ENCODE peak calls at places on chromosomes 6 and 20, in six cellular contexts. P is glomerular endothelial cell, R is HT1080, C is NCI-H2081, L is iPS-NIHi11, H is GM06990. W is an unnamed sample.

GRCh38 chr6:112311950-112312547 is 35.1 kb upstream of the RFPL4B start:
- DNase-seq in P (no peak), R (peak; percentile 45), C (peak; percentile 8), L (peak; percentile 58), H (no peak), W (no peak)

GRCh38 chr6:33724281-33725023 is 13.0 kb upstream of the UQCC2 start:
- DNase-seq in P (no peak), R (no peak), C (no peak), L (no peak), H (no peak), W (no peak)

GRCh38 chr20:50783903-50784302 is 11.0 kb upstream of the BCAS4 start:
- DNase-seq in P (no peak), R (no peak), C (no peak), L (no peak), H (no peak), W (no peak)

GRCh38 chr6:12354499-12354898 is 64.3 kb downstream of the EDN1 start:
- DNase-seq in P (peak; percentile 54), R (no peak), C (no peak), L (peak; percentile 74), H (peak; percentile 40), W (peak; percentile 82)

GRCh38 chr20:63961664-63962425 is 5.6 kb upstream of the UCKL1 start:
- DNase-seq in P (no peak), R (no peak), C (no peak), L (no peak), H (no peak), W (no peak)

GRCh38 chr6:166646716-166647115 is 19.7 kb upstream of the RPS6KA2 start:
- DNase-seq in P (no peak), R (no peak), C (no peak), L (no peak), H (no peak), W (no peak)

GRCh38 chr6:8172510-8172909 is 70.2 kb upstream of the EEF1E1 start:
- DNase-seq in P (no peak), R (no peak), C (no peak), L (no peak), H (no peak), W (no peak)

GRCh38 chr20:4720977-4721349 is 746 bp upstream of the PRND start:
- DNase-seq in P (no peak), R (no peak), C (no peak), L (no peak), H (no peak), W (no peak)

GRCh38 chr20:19047951-19048296 is 164.5 kb upstream of the SLC24A3 start:
- DNase-seq in P (no peak), R (no peak), C (no peak), L (no peak), H (no peak), W (no peak)

GRCh38 chr20:33878583-33878982 is 67.4 kb downstream of the CHMP4B start:
- DNase-seq in P (no peak), R (no peak), C (no peak), L (no peak), H (no peak), W (no peak)

GRCh38 chr6:165232277-165232654 is 77.1 kb downstream of the C6orf118 start:
- DNase-seq in P (no peak), R (no peak), C (no peak), L (no peak), H (no peak), W (no peak)

GRCh38 chr6:124999105-124999764 is 37.0 kb downstream of the RNF217 start:
- DNase-seq in P (no peak), R (peak; percentile 46), C (no peak), L (peak; percentile 20), H (no peak), W (no peak)

GRCh38 chr6:136784910-136785746 is 7.1 kb downstream of the MAP3K5 start:
- DNase-seq in P (peak; percentile 60), R (peak; percentile 44), C (no peak), L (no peak), H (peak; percentile 53), W (no peak)

GRCh38 chr20:50602432-50603088 is 88.8 kb downstream of the RIPOR3 start:
- DNase-seq in P (no peak), R (no peak), C (no peak), L (no peak), H (no peak), W (no peak)

GRCh38 chr6:25366785-25367657 is 87.8 kb downstream of the CARMIL1 start:
- DNase-seq in P (no peak), R (no peak), C (no peak), L (no peak), H (peak; percentile 18), W (peak; percentile 41)

GRCh38 chr6:165751486-165751885 is 88.4 kb upstream of the PDE10A start:
- DNase-seq in P (no peak), R (no peak), C (no peak), L (no peak), H (no peak), W (no peak)

GRCh38 chr6:16352821-16353438 is 114.5 kb downstream of the GMPR start:
- DNase-seq in P (no peak), R (no peak), C (no peak), L (no peak), H (no peak), W (no peak)

GRCh38 chr6:118501816-118502568 is 46.1 kb upstream of the PLN start:
- DNase-seq in P (no peak), R (no peak), C (no peak), L (no peak), H (no peak), W (no peak)

GRCh38 chr20:63482021-63482587 is 9.6 kb upstream of the KCNQ2 start:
- DNase-seq in P (no peak), R (no peak), C (no peak), L (no peak), H (no peak), W (no peak)

GRCh38 chr6:80607814-80608391 is 501.4 kb downstream of the BCKDHB start:
- DNase-seq in P (no peak), R (peak; percentile 84), C (no peak), L (peak; percentile 37), H (no peak), W (peak; percentile 74)

GRCh38 chr6:154448448-154449096 is 61.9 kb downstream of the CNKSR3 start:
- DNase-seq in P (peak; percentile 47), R (no peak), C (peak; percentile 75), L (peak; percentile 32), H (no peak), W (no peak)

GRCh38 chr6:93243379-93243778 is 176.0 kb downstream of the EPHA7 start:
- DNase-seq in P (no peak), R (no peak), C (no peak), L (no peak), H (no peak), W (no peak)

GRCh38 chr20:43827940-43828562 is 86.6 kb upstream of the TOX2 start:
- DNase-seq in P (no peak), R (no peak), C (no peak), L (no peak), H (no peak), W (no peak)

GRCh38 chr20:46051556-46052323 is 22.7 kb downstream of the SLC12A5 start:
- DNase-seq in P (no peak), R (peak; percentile 55), C (peak; percentile 82), L (peak; percentile 26), H (no peak), W (peak; percentile 12)

GRCh38 chr6:47044418-47044817 is 2.3 kb upstream of the ADGRF1 start:
- DNase-seq in P (peak; percentile 61), R (peak; percentile 85), C (no peak), L (no peak), H (no peak), W (peak; percentile 90)

GRCh38 chr20:43409041-43409913 is 48.4 kb upstream of the SRSF6 start:
- DNase-seq in P (no peak), R (peak; percentile 35), C (peak; percentile 15), L (peak; percentile 62), H (no peak), W (peak; percentile 24)

GRCh38 chr6:107318100-107318736 is 141.1 kb downstream of the PDSS2 start:
- DNase-seq in P (no peak), R (peak; percentile 36), C (peak; percentile 33), L (peak; percentile 75), H (peak; percentile 9), W (peak; percentile 19)

GRCh38 chr20:39576786-39577185 is 614.6 kb downstream of the DHX35 start:
- DNase-seq in P (no peak), R (peak; percentile 41), C (no peak), L (no peak), H (no peak), W (no peak)

GRCh38 chr20:38250607-38251006 is 9.9 kb downstream of the KIAA1755 start:
- DNase-seq in P (no peak), R (no peak), C (no peak), L (peak; percentile 46), H (no peak), W (no peak)

GRCh38 chr6:113859349-113860164 is 2.4 kb downstream of the MARCKS start:
- DNase-seq in P (no peak), R (no peak), C (peak; percentile 10), L (peak; percentile 34), H (peak; percentile 19), W (peak; percentile 53)

GRCh38 chr20:35271904-35272303 is 6.0 kb downstream of the MMP24OS start:
- DNase-seq in P (no peak), R (no peak), C (no peak), L (no peak), H (no peak), W (peak; percentile 17)

GRCh38 chr20:3935295-3935955 is 46.2 kb downstream of the PANK2 start:
- DNase-seq in P (no peak), R (no peak), C (no peak), L (no peak), H (no peak), W (no peak)

GRCh38 chr6:90466191-90466940 is 120.5 kb downstream of the MAP3K7 start:
- DNase-seq in P (no peak), R (peak; percentile 55), C (no peak), L (no peak), H (no peak), W (peak; percentile 38)

GRCh38 chr20:3887870-3888614 is 1.1 kb upstream of the PANK2 start:
- DNase-seq in P (no peak), R (no peak), C (peak; percentile 62), L (no peak), H (no peak), W (peak; percentile 37)

GRCh38 chr6:40706222-40706621 is 119.1 kb upstream of the LRFN2 start:
- DNase-seq in P (no peak), R (no peak), C (peak; percentile 53), L (no peak), H (no peak), W (no peak)

GRCh38 chr20:50957798-50958732 is at the start of gene DPM1:
- DNase-seq in P (peak; percentile 89), R (no peak), C (peak; percentile 93), L (peak; percentile 87), H (peak; percentile 82), W (peak; percentile 86)

GRCh38 chr6:3283241-3283640 is 24.5 kb downstream of the PSMG4 start:
- DNase-seq in P (no peak), R (no peak), C (no peak), L (no peak), H (no peak), W (no peak)

GRCh38 chr20:57056651-57057050 is 209.8 kb downstream of the BMP7 start:
- DNase-seq in P (no peak), R (peak; percentile 68), C (no peak), L (no peak), H (no peak), W (peak; percentile 76)

W was measured in mammary epithelial cell.